ENCODE peak calls at places on chromosomes 16 and 17, in nine cellular contexts. One of them, this sample, is unnamed.

GRCh38 chr17:81248649-81249048 is 9.5 kb downstream of the NDUFAF8 start:
- DNase-seq in HFF-Myc: no peak
- DNase-seq in head of caudate nucleus: no peak
- DNase-seq in Calu3: no peak
- DNase-seq in activated CD8-positive, alpha-beta memory T cell treated with anti-CD3 and anti-CD28 coated beads for 1 hour: no peak
- DNase-seq in CD8-positive, alpha-beta memory T cell: no peak
- DNase-seq in BJ: no peak
- DNase-seq in GM12865: no peak
- DNase-seq in posterior vena cava: no peak
- DNase-seq in this sample: no peak

GRCh38 chr17:48552453-48553189 is 7.7 kb upstream of the HOXB2 start:
- DNase-seq in GM12865: no peak
- DNase-seq in activated CD8-positive, alpha-beta memory T cell treated with anti-CD3 and anti-CD28 coated beads for 1 hour: no peak
- DNase-seq in BJ: no peak
- DNase-seq in posterior vena cava: no peak
- DNase-seq in head of caudate nucleus: no peak
- DNase-seq in Calu3: no peak
- DNase-seq in CD8-positive, alpha-beta memory T cell: no peak
- DNase-seq in HFF-Myc: no peak
- DNase-seq in this sample: no peak

GRCh38 chr17:40953876-40954275 is 12.9 kb downstream of the KRT39 start:
- DNase-seq in BJ: peak; percentile 78
- DNase-seq in posterior vena cava: no peak
- DNase-seq in activated CD8-positive, alpha-beta memory T cell treated with anti-CD3 and anti-CD28 coated beads for 1 hour: no peak
- DNase-seq in CD8-positive, alpha-beta memory T cell: no peak
- DNase-seq in GM12865: no peak
- DNase-seq in Calu3: peak; percentile 90
- DNase-seq in HFF-Myc: no peak
- DNase-seq in head of caudate nucleus: no peak
- DNase-seq in this sample: no peak

GRCh38 chr17:50348522-50349240 is 2.8 kb downstream of the XYLT2 start:
- DNase-seq in BJ: no peak
- DNase-seq in activated CD8-positive, alpha-beta memory T cell treated with anti-CD3 and anti-CD28 coated beads for 1 hour: no peak
- DNase-seq in posterior vena cava: peak; percentile 13
- DNase-seq in HFF-Myc: no peak
- DNase-seq in GM12865: no peak
- DNase-seq in head of caudate nucleus: no peak
- DNase-seq in CD8-positive, alpha-beta memory T cell: no peak
- DNase-seq in Calu3: no peak
- DNase-seq in this sample: no peak

GRCh38 chr16:52050418-52050817 is 496.5 kb downstream of the TOX3 start:
- DNase-seq in Calu3: peak; percentile 78
- DNase-seq in head of caudate nucleus: no peak
- DNase-seq in CD8-positive, alpha-beta memory T cell: no peak
- DNase-seq in BJ: no peak
- DNase-seq in posterior vena cava: no peak
- DNase-seq in GM12865: no peak
- DNase-seq in HFF-Myc: no peak
- DNase-seq in activated CD8-positive, alpha-beta memory T cell treated with anti-CD3 and anti-CD28 coated beads for 1 hour: no peak
- DNase-seq in this sample: no peak

GRCh38 chr16:49469323-49469670 is 95.7 kb downstream of the C16orf78 start:
- DNase-seq in GM12865: no peak
- DNase-seq in CD8-positive, alpha-beta memory T cell: no peak
- DNase-seq in BJ: no peak
- DNase-seq in head of caudate nucleus: no peak
- DNase-seq in HFF-Myc: no peak
- DNase-seq in activated CD8-positive, alpha-beta memory T cell treated with anti-CD3 and anti-CD28 coated beads for 1 hour: no peak
- DNase-seq in posterior vena cava: no peak
- DNase-seq in Calu3: no peak
- DNase-seq in this sample: no peak

GRCh38 chr17:30035369-30035768 is 81.2 kb upstream of the NSRP1 start:
- DNase-seq in HFF-Myc: no peak
- DNase-seq in head of caudate nucleus: no peak
- DNase-seq in posterior vena cava: no peak
- DNase-seq in Calu3: no peak
- DNase-seq in activated CD8-positive, alpha-beta memory T cell treated with anti-CD3 and anti-CD28 coated beads for 1 hour: no peak
- DNase-seq in GM12865: no peak
- DNase-seq in CD8-positive, alpha-beta memory T cell: no peak
- DNase-seq in BJ: no peak
- DNase-seq in this sample: no peak

GRCh38 chr16:72475688-72476087 is 303.7 kb upstream of the PMFBP1 start:
- DNase-seq in CD8-positive, alpha-beta memory T cell: no peak
- DNase-seq in Calu3: no peak
- DNase-seq in GM12865: no peak
- DNase-seq in activated CD8-positive, alpha-beta memory T cell treated with anti-CD3 and anti-CD28 coated beads for 1 hour: no peak
- DNase-seq in posterior vena cava: no peak
- DNase-seq in head of caudate nucleus: no peak
- DNase-seq in HFF-Myc: no peak
- DNase-seq in BJ: no peak
- DNase-seq in this sample: no peak

This sample was measured in Kasumi-1.